ENCODE peak calls at places on chromosomes 2 and 18, in seven cellular contexts. A, E, X, Y, H, T and Q are unnamed samples. For H3K4me1 and H3K27me3, the result is how much of the 10 kb centered on the place peaks cover.

GRCh38 chr2:237673130-237673921 is 45.9 kb downstream of the LRRFIP1 start:
- DNase-seq in A (peak), E (peak), X (peak), Y (peak), H (peak), T (no peak), Q (peak)

GRCh38 chr2:219570194-219570923 is 980 bp downstream of the OBSL1 start:
- DNase-seq in A (peak), E (no peak), X (no peak), Y (peak), H (no peak), T (no peak), Q (no peak)

GRCh38 chr2:67604360-67604759 is 207.2 kb downstream of the ETAA1 start:
- DNase-seq in A (peak), E (no peak), X (no peak), Y (peak), H (no peak), T (no peak), Q (no peak)

GRCh38 chr2:138267902-138268254 is 233.7 kb upstream of the SPOPL start:
- DNase-seq in A (no peak), E (no peak), X (no peak), Y (no peak), H (no peak), T (no peak), Q (no peak)

GRCh38 chr2:229701716-229702115 is 12.6 kb downstream of the DNER start:
- DNase-seq in A (no peak), E (no peak), X (no peak), Y (no peak), H (no peak), T (no peak), Q (no peak)

GRCh38 chr2:16649353-16650286 is 16.0 kb downstream of the CYRIA start:
- DNase-seq in A (no peak), E (no peak), X (no peak), Y (no peak), H (no peak), T (no peak), Q (no peak)

GRCh38 chr2:234363011-234363487 is 133.8 kb downstream of the ARL4C start:
- DNase-seq in A (peak), E (no peak), X (no peak), Y (peak), H (no peak), T (no peak), Q (no peak)

GRCh38 chr18:2964349-2965010 is 48.5 kb downstream of the LPIN2 start:
- DNase-seq in A (no peak), E (no peak), X (no peak), Y (no peak), H (no peak), T (no peak), Q (no peak)

GRCh38 chr2:202251494-202251893 is 13.1 kb upstream of the SUMO1 start:
- DNase-seq in A (no peak), E (no peak), X (no peak), Y (no peak), H (peak), T (no peak), Q (no peak)

GRCh38 chr2:205814039-205814364 is 131.7 kb downstream of the NRP2 start:
- DNase-seq in A (no peak), E (no peak), X (no peak), Y (no peak), H (no peak), T (no peak), Q (no peak)

GRCh38 chr2:6423944-6424343 is 441.8 kb downstream of the CMPK2 start:
- DNase-seq in A (no peak), E (no peak), X (no peak), Y (no peak), H (no peak), T (no peak), Q (no peak)

GRCh38 chr2:238439093-238439849 is 12.5 kb downstream of the ASB1 start:
- DNase-seq in A (peak), E (no peak), X (no peak), Y (no peak), H (no peak), T (peak), Q (peak)

GRCh38 chr18:7273301-7273911 is 42.5 kb downstream of the LRRC30 start:
- DNase-seq in A (peak), E (no peak), X (peak), Y (no peak), H (peak), T (peak), Q (peak)

GRCh38 chr2:37890893-37891495 is 34.1 kb upstream of the RMDN2 start:
- DNase-seq in A (peak), E (peak), X (peak), Y (peak), H (peak), T (no peak), Q (peak)

GRCh38 chr2:95344208-95344570 is 47.0 kb downstream of the KCNIP3 start:
- DNase-seq in A (no peak), E (no peak), X (peak), Y (no peak), H (no peak), T (no peak), Q (no peak)

GRCh38 chr18:5015213-5015612 is 181.8 kb downstream of the AKAIN1 start:
- DNase-seq in A (no peak), E (no peak), X (no peak), Y (no peak), H (no peak), T (no peak), Q (no peak)

GRCh38 chr2:83900859-83901258 is 558.2 kb downstream of the SUCLG1 start:
- DNase-seq in A (peak), E (no peak), X (no peak), Y (no peak), H (no peak), T (no peak), Q (no peak)

GRCh38 chr2:14557921-14558320 is 74.6 kb upstream of the LRATD1 start:
- DNase-seq in A (no peak), E (no peak), X (no peak), Y (no peak), H (no peak), T (no peak), Q (no peak)

GRCh38 chr2:13193900-13194299 is 477.2 kb downstream of the TRIB2 start:
- DNase-seq in A (peak), E (no peak), X (no peak), Y (peak), H (no peak), T (no peak), Q (no peak)

GRCh38 chr2:41966920-41967319 is 80.9 kb upstream of the PKDCC start:
- DNase-seq in A (peak), E (no peak), X (no peak), Y (no peak), H (peak), T (no peak), Q (peak)

GRCh38 chr2:132489150-132489549 is 72.5 kb downstream of the GPR39 start:
- DNase-seq in A (peak), E (no peak), X (no peak), Y (peak), H (peak), T (no peak), Q (no peak)

GRCh38 chr2:239890347-239890746 is 134.8 kb downstream of the NDUFA10 start:
- DNase-seq in A (no peak), E (no peak), X (no peak), Y (no peak), H (no peak), T (no peak), Q (peak)

GRCh38 chr2:201707753-201708152 is 9.3 kb upstream of the MPP4 start:
- DNase-seq in A (peak), E (no peak), X (no peak), Y (no peak), H (no peak), T (no peak), Q (no peak)

GRCh38 chr2:186543561-186544131 is 46.2 kb upstream of the ITGAV start:
- DNase-seq in A (peak), E (no peak), X (no peak), Y (peak), H (no peak), T (no peak), Q (no peak)

GRCh38 chr2:186546842-186547241 is 43.0 kb upstream of the ITGAV start:
- DNase-seq in A (peak), E (no peak), X (no peak), Y (no peak), H (no peak), T (no peak), Q (no peak)

GRCh38 chr2:186542002-186542401 is 47.9 kb upstream of the ITGAV start:
- DNase-seq in A (no peak), E (no peak), X (no peak), Y (peak), H (no peak), T (no peak), Q (no peak)

GRCh38 chr2:186540971-186541370 is 48.9 kb upstream of the ITGAV start:
- DNase-seq in A (peak), E (no peak), X (no peak), Y (no peak), H (no peak), T (no peak), Q (no peak)

DNA sequence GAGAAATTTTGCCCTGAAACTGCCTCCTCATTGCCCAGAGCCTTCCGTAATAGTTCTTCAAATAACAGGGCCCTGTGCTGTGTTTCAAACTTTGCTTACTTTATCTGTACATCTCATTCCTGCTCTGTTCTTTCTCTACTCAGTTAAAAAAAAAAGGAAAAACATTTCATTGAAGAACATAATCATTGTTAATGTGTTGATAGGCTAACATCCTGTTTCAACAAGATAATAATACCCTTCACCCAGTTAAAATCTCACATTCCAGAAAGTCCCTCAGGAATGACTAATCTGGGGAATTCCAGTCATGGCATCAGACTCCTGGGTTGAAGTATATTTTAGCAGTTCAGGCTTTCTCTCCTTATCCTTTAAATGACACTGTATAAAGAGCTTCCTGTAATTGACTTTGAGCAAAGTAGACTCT is 45.6 kb upstream of the ITGAV start:
- DNase-seq in A (peak), E (no peak), X (no peak), Y (peak), H (no peak), T (no peak), Q (no peak)
- H3K4me1 ChIP-seq in A (half or more), E (under half), X (under half), Y (under half), H (under half), T (under half), Q (under half)

GRCh38 chr2:216761119-216761518 is 65.8 kb upstream of the IGFBP5 start:
- DNase-seq in A (no peak), E (no peak), X (no peak), Y (no peak), H (no peak), T (no peak), Q (no peak)

GRCh38 chr2:216761809-216762208 is 66.5 kb upstream of the IGFBP5 start:
- DNase-seq in A (no peak), E (no peak), X (no peak), Y (no peak), H (no peak), T (no peak), Q (no peak)

GRCh38 chr2:216768908-216769401 is 73.6 kb upstream of the IGFBP5 start:
- DNase-seq in A (no peak), E (no peak), X (no peak), Y (no peak), H (no peak), T (no peak), Q (no peak)

GRCh38 chr2:216770050-216770449 is 74.7 kb upstream of the IGFBP5 start:
- DNase-seq in A (no peak), E (no peak), X (no peak), Y (no peak), H (no peak), T (no peak), Q (no peak)

GRCh38 chr2:216765810-216766259 is 70.5 kb upstream of the IGFBP5 start:
- DNase-seq in A (no peak), E (no peak), X (peak), Y (peak), H (peak), T (no peak), Q (no peak)
- H3K27ac ChIP-seq in A (no peak), E (no peak), X (peak), Y (peak), H (no peak), T (no peak), Q (peak)

DNA sequence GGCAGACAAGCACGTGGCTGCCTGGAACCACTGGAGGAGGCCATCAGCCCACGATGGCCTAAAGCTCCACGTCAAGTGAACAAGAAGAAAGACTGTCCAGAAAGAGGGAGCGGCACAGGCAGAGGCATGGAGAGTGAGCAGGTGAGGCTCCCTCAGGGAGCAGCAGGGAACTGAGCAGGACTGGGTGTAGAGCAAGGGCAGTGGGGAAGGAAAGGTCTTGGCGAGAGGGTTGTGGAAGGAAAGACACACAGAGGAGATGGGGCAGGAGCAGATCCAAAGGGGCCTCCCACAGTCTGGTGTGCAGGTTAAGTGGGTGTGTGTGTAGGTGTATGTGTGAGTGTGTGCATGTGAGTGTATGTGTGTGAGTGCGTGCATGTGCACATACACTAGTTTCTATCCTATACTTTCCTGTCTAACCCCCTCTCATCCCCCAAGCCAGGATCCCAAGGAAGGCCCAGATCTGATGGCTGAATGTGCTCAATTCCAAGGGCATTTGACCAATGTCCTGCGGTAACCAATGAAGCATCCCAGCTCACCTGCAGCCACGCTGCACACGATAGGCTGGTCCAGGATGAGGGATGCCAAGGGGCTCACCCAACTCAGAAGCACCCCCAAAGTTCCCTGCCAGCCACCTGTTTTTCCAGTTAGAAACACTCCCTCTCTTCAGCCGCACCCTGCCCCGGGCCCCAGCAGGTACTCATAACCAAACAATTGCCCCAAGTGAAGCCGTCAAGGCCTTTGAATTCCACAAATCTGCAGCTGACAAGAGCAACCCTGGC is 262.5 kb upstream of the RAB6C start:
- DNase-seq in A (no peak), E (no peak), X (no peak), Y (peak), H (no peak), T (no peak), Q (no peak)
- H3K27me3 ChIP-seq in A (under half), E (under half), X (under half), Y (under half), H (under half), T (under half), Q (under half)

DNA sequence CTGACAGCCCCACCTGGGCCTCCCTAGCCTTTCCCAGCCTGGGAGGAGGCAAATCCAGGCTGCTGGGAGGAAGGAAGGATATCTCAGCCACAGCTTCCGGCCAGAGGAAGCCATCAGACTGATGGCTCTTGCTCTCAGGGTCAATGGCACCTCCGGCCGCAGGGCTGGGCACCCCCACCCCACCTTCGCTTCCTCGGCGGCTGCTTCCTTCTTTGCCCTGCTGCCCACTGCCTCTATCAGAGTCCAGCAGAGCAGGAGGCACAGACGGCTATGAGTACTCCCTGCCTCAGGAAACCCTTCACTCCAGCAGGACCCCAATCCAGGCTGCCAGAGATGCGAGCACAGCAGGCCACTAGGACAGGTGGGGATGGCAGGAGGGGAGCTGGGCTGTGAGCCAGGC is 3.3 kb downstream of the SEMA4C start:
- DNase-seq in A (no peak), E (no peak), X (peak), Y (no peak), H (no peak), T (no peak), Q (no peak)
- H3K4me1 ChIP-seq in A (under half), E (under half), X (half or more), Y (under half), H (under half), T (under half), Q (half or more)

GRCh38 chr2:20672191-20672951 is 5.4 kb downstream of the GDF7 start:
- DNase-seq in A (no peak), E (no peak), X (no peak), Y (peak), H (no peak), T (no peak), Q (no peak)

GRCh38 chr2:20670315-20671035 is 3.5 kb downstream of the GDF7 start:
- DNase-seq in A (peak), E (no peak), X (no peak), Y (peak), H (no peak), T (no peak), Q (no peak)

GRCh38 chr2:20671036-20671735 is 4.2 kb downstream of the GDF7 start:
- DNase-seq in A (peak), E (no peak), X (no peak), Y (peak), H (no peak), T (no peak), Q (no peak)

GRCh38 chr2:20669609-20670314 is 2.8 kb downstream of the GDF7 start:
- DNase-seq in A (no peak), E (no peak), X (no peak), Y (peak), H (no peak), T (no peak), Q (no peak)

DNA sequence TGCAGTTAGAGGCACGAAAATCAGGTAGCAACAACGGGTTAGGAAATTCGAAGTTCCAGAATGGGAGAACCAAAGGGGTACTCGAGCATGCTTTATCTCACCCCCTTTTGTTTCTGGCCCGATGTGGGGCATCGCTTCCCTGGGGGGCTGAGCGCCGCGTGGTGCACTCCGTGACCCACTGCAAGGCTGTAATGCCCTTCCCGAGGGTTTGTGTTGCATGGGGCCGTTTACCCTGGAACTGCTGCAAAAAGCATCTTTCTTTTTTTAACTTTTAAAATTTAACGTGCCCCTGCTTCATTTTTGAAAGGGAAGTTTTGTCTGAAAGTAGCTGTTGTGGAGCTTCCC is 4.8 kb downstream of the GDF7 start:
- DNase-seq in A (no peak), E (no peak), X (no peak), Y (no peak), H (no peak), T (no peak), Q (no peak)
- H3K27ac ChIP-seq in A (no peak), E (no peak), X (no peak), Y (no peak), H (no peak), T (no peak), Q (no peak)

DNA sequence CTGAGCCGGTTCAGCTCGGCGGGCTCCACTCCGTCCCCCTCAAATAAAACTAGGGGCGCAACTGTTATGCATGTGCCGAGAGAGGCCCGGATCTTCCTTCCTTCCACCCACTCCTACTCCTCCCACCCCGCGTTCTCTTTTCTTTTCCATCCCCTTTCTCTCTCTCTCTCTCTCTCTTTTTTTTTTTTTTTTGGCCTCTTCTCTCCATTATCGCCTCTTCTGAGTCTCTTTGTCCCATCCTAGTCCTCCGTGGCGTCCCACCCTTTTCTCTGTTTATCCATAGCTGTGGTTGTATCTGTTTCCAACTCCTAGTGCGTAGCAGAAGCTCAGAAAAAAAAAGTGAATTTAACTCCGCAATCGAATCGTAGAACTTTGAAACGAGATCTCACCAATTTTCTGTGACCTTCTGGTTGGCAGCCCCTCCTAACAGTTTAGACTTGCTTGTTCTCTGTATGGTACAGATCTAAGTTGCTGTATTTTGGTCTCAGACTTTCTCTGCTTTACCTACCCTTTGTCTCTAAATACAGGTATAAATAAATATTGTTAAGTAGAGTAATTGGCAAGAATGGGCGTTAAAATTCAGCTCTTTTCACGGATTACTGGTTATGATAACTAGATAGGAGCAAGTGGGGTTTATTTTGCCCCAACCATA is 3.6 kb downstream of the RAX start:
- DNase-seq in A (no peak), E (no peak), X (no peak), Y (no peak), H (no peak), T (no peak), Q (no peak)
- H3K27me3 ChIP-seq in A (half or more), E (half or more), X (half or more), Y (half or more), H (under half), T (under half), Q (half or more)

GRCh38 chr18:51039138-51040112 is 9.4 kb downstream of the SMAD4 start:
- DNase-seq in A (peak), E (no peak), X (no peak), Y (peak), H (no peak), T (no peak), Q (no peak)
- H3K4me1 ChIP-seq in A (under half), E (under half), X (half or more), Y (half or more), H (half or more), T (half or more), Q (under half)